ENCODE peak calls at places on chromosomes 12 and 14, in ten cellular contexts. One of them, this sample, is unnamed.

GRCh38 chr12:91785655-91786489 is 359.8 kb downstream of the BTG1 start:
- DNase-seq in mammary epithelial cell: no peak
- DNase-seq in stimulated activated CD4-positive, alpha-beta T cell treated with anti-CD3 and anti-CD28 coated beads, Interleukin-2, amount 100 ng/mL, for 24 hours: no peak
- DNase-seq in NCI-H1092: no peak
- DNase-seq in fibroblast of the aortic adventitia: no peak
- DNase-seq in COLO829: no peak
- DNase-seq in effector CD4-positive, alpha-beta T cell: no peak
- DNase-seq in activated T-helper 1 cell treated with Interleukin-2 at 50 U/mL for 16 hours: no peak
- DNase-seq in Calu3: no peak
- DNase-seq in substantia nigra: no peak
- DNase-seq in this sample: no peak

GRCh38 chr12:21780786-21781185 is 6.3 kb upstream of the KCNJ8 start:
- DNase-seq in mammary epithelial cell: no peak
- DNase-seq in stimulated activated CD4-positive, alpha-beta T cell treated with anti-CD3 and anti-CD28 coated beads, Interleukin-2, amount 100 ng/mL, for 24 hours: no peak
- DNase-seq in NCI-H1092: no peak
- DNase-seq in fibroblast of the aortic adventitia: peak; percentile 62
- DNase-seq in COLO829: no peak
- DNase-seq in effector CD4-positive, alpha-beta T cell: no peak
- DNase-seq in activated T-helper 1 cell treated with Interleukin-2 at 50 U/mL for 16 hours: no peak
- DNase-seq in Calu3: no peak
- DNase-seq in substantia nigra: no peak
- DNase-seq in this sample: no peak

GRCh38 chr12:112018571-112019237 is 5.5 kb downstream of the ERP29 start:
- DNase-seq in mammary epithelial cell: peak; percentile 60
- DNase-seq in stimulated activated CD4-positive, alpha-beta T cell treated with anti-CD3 and anti-CD28 coated beads, Interleukin-2, amount 100 ng/mL, for 24 hours: no peak
- DNase-seq in NCI-H1092: no peak
- DNase-seq in fibroblast of the aortic adventitia: peak; percentile 79
- DNase-seq in COLO829: no peak
- DNase-seq in effector CD4-positive, alpha-beta T cell: no peak
- DNase-seq in activated T-helper 1 cell treated with Interleukin-2 at 50 U/mL for 16 hours: no peak
- DNase-seq in Calu3: no peak
- DNase-seq in substantia nigra: no peak
- DNase-seq in this sample: peak; percentile 20

GRCh38 chr12:69239286-69239921 is at the start of gene CPSF6:
- DNase-seq in mammary epithelial cell: peak; percentile 91
- DNase-seq in stimulated activated CD4-positive, alpha-beta T cell treated with anti-CD3 and anti-CD28 coated beads, Interleukin-2, amount 100 ng/mL, for 24 hours: peak; percentile 98
- DNase-seq in NCI-H1092: peak; percentile 88
- DNase-seq in fibroblast of the aortic adventitia: peak; percentile 84
- DNase-seq in COLO829: peak; percentile 83
- DNase-seq in effector CD4-positive, alpha-beta T cell: peak; percentile 95
- DNase-seq in activated T-helper 1 cell treated with Interleukin-2 at 50 U/mL for 16 hours: peak; percentile 96
- DNase-seq in Calu3: peak; percentile 99
- DNase-seq in substantia nigra: peak; percentile 94
- DNase-seq in this sample: peak; percentile 77

GRCh38 chr14:99605299-99605961 is 1.4 kb upstream of the CCDC85C start:
- DNase-seq in mammary epithelial cell: peak; percentile 66
- DNase-seq in stimulated activated CD4-positive, alpha-beta T cell treated with anti-CD3 and anti-CD28 coated beads, Interleukin-2, amount 100 ng/mL, for 24 hours: peak; percentile 76
- DNase-seq in NCI-H1092: peak; percentile 57
- DNase-seq in fibroblast of the aortic adventitia: peak; percentile 56
- DNase-seq in COLO829: peak; percentile 69
- DNase-seq in effector CD4-positive, alpha-beta T cell: peak; percentile 74
- DNase-seq in activated T-helper 1 cell treated with Interleukin-2 at 50 U/mL for 16 hours: peak; percentile 72
- DNase-seq in Calu3: peak; percentile 39
- DNase-seq in substantia nigra: peak; percentile 49
- DNase-seq in this sample: peak; percentile 45

GRCh38 chr12:16955083-16955657 is 349.2 kb upstream of the LMO3 start:
- DNase-seq in mammary epithelial cell: peak; percentile 70
- DNase-seq in stimulated activated CD4-positive, alpha-beta T cell treated with anti-CD3 and anti-CD28 coated beads, Interleukin-2, amount 100 ng/mL, for 24 hours: no peak
- DNase-seq in NCI-H1092: no peak
- DNase-seq in fibroblast of the aortic adventitia: peak; percentile 1
- DNase-seq in COLO829: peak; percentile 24
- DNase-seq in effector CD4-positive, alpha-beta T cell: no peak
- DNase-seq in activated T-helper 1 cell treated with Interleukin-2 at 50 U/mL for 16 hours: no peak
- DNase-seq in Calu3: no peak
- DNase-seq in substantia nigra: no peak
- DNase-seq in this sample: no peak

GRCh38 chr14:75442642-75443041 is 14.8 kb downstream of the JDP2 start:
- DNase-seq in mammary epithelial cell: peak; percentile 60
- DNase-seq in stimulated activated CD4-positive, alpha-beta T cell treated with anti-CD3 and anti-CD28 coated beads, Interleukin-2, amount 100 ng/mL, for 24 hours: no peak
- DNase-seq in NCI-H1092: no peak
- DNase-seq in fibroblast of the aortic adventitia: peak; percentile 74
- DNase-seq in COLO829: no peak
- DNase-seq in effector CD4-positive, alpha-beta T cell: no peak
- DNase-seq in activated T-helper 1 cell treated with Interleukin-2 at 50 U/mL for 16 hours: no peak
- DNase-seq in Calu3: no peak
- DNase-seq in substantia nigra: no peak
- DNase-seq in this sample: no peak

GRCh38 chr12:74365178-74365964 is 172.3 kb upstream of the ATXN7L3B start:
- DNase-seq in mammary epithelial cell: peak; percentile 34
- DNase-seq in stimulated activated CD4-positive, alpha-beta T cell treated with anti-CD3 and anti-CD28 coated beads, Interleukin-2, amount 100 ng/mL, for 24 hours: peak; percentile 13
- DNase-seq in NCI-H1092: no peak
- DNase-seq in fibroblast of the aortic adventitia: peak; percentile 66
- DNase-seq in COLO829: peak; percentile 14
- DNase-seq in effector CD4-positive, alpha-beta T cell: no peak
- DNase-seq in activated T-helper 1 cell treated with Interleukin-2 at 50 U/mL for 16 hours: no peak
- DNase-seq in Calu3: peak; percentile 50
- DNase-seq in substantia nigra: peak; percentile 14
- DNase-seq in this sample: peak; percentile 22

GRCh38 chr14:65237023-65237814 is 134.9 kb upstream of the MAX start:
- DNase-seq in mammary epithelial cell: no peak
- DNase-seq in stimulated activated CD4-positive, alpha-beta T cell treated with anti-CD3 and anti-CD28 coated beads, Interleukin-2, amount 100 ng/mL, for 24 hours: no peak
- DNase-seq in NCI-H1092: no peak
- DNase-seq in fibroblast of the aortic adventitia: peak; percentile 86
- DNase-seq in COLO829: no peak
- DNase-seq in effector CD4-positive, alpha-beta T cell: no peak
- DNase-seq in activated T-helper 1 cell treated with Interleukin-2 at 50 U/mL for 16 hours: no peak
- DNase-seq in Calu3: no peak
- DNase-seq in substantia nigra: no peak
- DNase-seq in this sample: no peak

GRCh38 chr12:26787125-26787495 is 45.9 kb downstream of the ITPR2 start:
- DNase-seq in mammary epithelial cell: peak; percentile 74
- DNase-seq in stimulated activated CD4-positive, alpha-beta T cell treated with anti-CD3 and anti-CD28 coated beads, Interleukin-2, amount 100 ng/mL, for 24 hours: no peak
- DNase-seq in NCI-H1092: no peak
- DNase-seq in fibroblast of the aortic adventitia: peak; percentile 89
- DNase-seq in COLO829: no peak
- DNase-seq in effector CD4-positive, alpha-beta T cell: no peak
- DNase-seq in activated T-helper 1 cell treated with Interleukin-2 at 50 U/mL for 16 hours: no peak
- DNase-seq in Calu3: no peak
- DNase-seq in substantia nigra: no peak
- DNase-seq in this sample: no peak

This sample was measured in foreskin melanocyte.